ENCODE peak calls at places on chromosomes 16 and 17, in seven cellular contexts. C is fibroblast of lung; O is colonic mucosa; T is naive thymus-derived CD4-positive, alpha-beta T cell; S is gastrocnemius medialis; H is mammary epithelial cell; U is ovary. Y is an unnamed sample. For H3K4me1, the result is how much of the 10 kb centered on the place peaks cover.

GRCh38 chr17:64118452-64118979 is 11.4 kb downstream of the ERN1 start:
- DNase-seq in C (no peak), O (peak), T (no peak), S (peak), H (no peak), U (peak), Y (no peak)

GRCh38 chr17:33854596-33854995 is 400.5 kb upstream of the CCL2 start:
- DNase-seq in C (peak), O (no peak), T (no peak), S (no peak), H (no peak), U (no peak), Y (no peak)

GRCh38 chr17:68355093-68355492 is 63.8 kb downstream of the ARSG start:
- DNase-seq in C (peak), O (no peak), T (no peak), S (no peak), H (no peak), U (no peak), Y (no peak)

GRCh38 chr17:47718634-47719405 is 14.2 kb upstream of the TBX21 start:
- DNase-seq in C (no peak), O (no peak), T (no peak), S (no peak), H (no peak), U (no peak), Y (no peak)

GRCh38 chr17:60102632-60103047 is 23.9 kb upstream of the HEATR6 start:
- DNase-seq in C (peak), O (peak), T (no peak), S (no peak), H (no peak), U (no peak), Y (peak)

GRCh38 chr17:40486513-40487370 is 14.7 kb downstream of the TNS4 start:
- DNase-seq in C (peak), O (no peak), T (no peak), S (peak), H (peak), U (no peak), Y (no peak)

GRCh38 chr17:56577810-56578209 is 15.7 kb upstream of the NOG start:
- DNase-seq in C (no peak), O (no peak), T (no peak), S (peak), H (no peak), U (no peak), Y (no peak)

GRCh38 chr16:16041196-16041892 is 91.9 kb downstream of the ABCC1 start:
- DNase-seq in C (no peak), O (no peak), T (peak), S (no peak), H (no peak), U (no peak), Y (no peak)

GRCh38 chr17:80012156-80012555 is 23.5 kb downstream of the TBC1D16 start:
- DNase-seq in C (no peak), O (no peak), T (no peak), S (no peak), H (no peak), U (no peak), Y (no peak)

GRCh38 chr17:71709974-71710373 is 410.8 kb upstream of the SOX9 start:
- DNase-seq in C (peak), O (no peak), T (no peak), S (no peak), H (no peak), U (no peak), Y (no peak)

GRCh38 chr17:64386412-64387144 is 4.1 kb downstream of the PECAM1 start:
- DNase-seq in C (no peak), O (no peak), T (no peak), S (no peak), H (no peak), U (no peak), Y (no peak)

GRCh38 chr16:89174877-89175276 is 3.3 kb downstream of the CDH15 start:
- DNase-seq in C (peak), O (no peak), T (no peak), S (no peak), H (no peak), U (no peak), Y (no peak)

GRCh38 chr16:89177501-89177900 is 6.0 kb downstream of the CDH15 start:
- DNase-seq in C (no peak), O (no peak), T (no peak), S (no peak), H (no peak), U (no peak), Y (no peak)

GRCh38 chr16:89176717-89177116 is 5.2 kb downstream of the CDH15 start:
- DNase-seq in C (no peak), O (no peak), T (no peak), S (no peak), H (no peak), U (no peak), Y (no peak)

GRCh38 chr16:89175280-89176146 is 4.0 kb downstream of the CDH15 start:
- DNase-seq in C (no peak), O (no peak), T (no peak), S (no peak), H (no peak), U (no peak), Y (no peak)

GRCh38 chr16:89176147-89176690 is 4.7 kb downstream of the CDH15 start:
- DNase-seq in C (no peak), O (no peak), T (no peak), S (peak), H (no peak), U (no peak), Y (no peak)
- H3K4me1 ChIP-seq in C (under half), O (under half), T (under half), S (under half), H (under half), U (under half), Y (under half)

GRCh38 chr16:68283346-68283745 is 19.0 kb downstream of the SLC7A6 start:
- DNase-seq in C (no peak), O (no peak), T (no peak), S (no peak), H (no peak), U (no peak), Y (no peak)

GRCh38 chr16:68285683-68286082 is 21.4 kb downstream of the SLC7A6 start:
- DNase-seq in C (no peak), O (no peak), T (no peak), S (no peak), H (no peak), U (no peak), Y (no peak)

GRCh38 chr16:68282064-68282452 is 17.7 kb downstream of the SLC7A6 start:
- DNase-seq in C (no peak), O (no peak), T (no peak), S (no peak), H (no peak), U (no peak), Y (no peak)

GRCh38 chr16:68284847-68285246 is 20.5 kb downstream of the SLC7A6 start:
- DNase-seq in C (no peak), O (no peak), T (no peak), S (no peak), H (no peak), U (no peak), Y (no peak)

GRCh38 chr16:68283840-68284595 is 19.7 kb downstream of the SLC7A6 start:
- DNase-seq in C (no peak), O (no peak), T (no peak), S (peak), H (no peak), U (no peak), Y (no peak)
- H3K4me3 ChIP-seq in C (no peak), O (no peak), T (peak), S (peak), H (no peak), U (no peak), Y (no peak)

GRCh38 chr17:1580979-1581676 is 18.5 kb upstream of the PITPNA start:
- DNase-seq in C (no peak), O (peak), T (no peak), S (no peak), H (no peak), U (no peak), Y (no peak)
- H3K4me1 ChIP-seq in C (under half), O (under half), T (under half), S (under half), H (under half), U (under half), Y (under half)

DNA sequence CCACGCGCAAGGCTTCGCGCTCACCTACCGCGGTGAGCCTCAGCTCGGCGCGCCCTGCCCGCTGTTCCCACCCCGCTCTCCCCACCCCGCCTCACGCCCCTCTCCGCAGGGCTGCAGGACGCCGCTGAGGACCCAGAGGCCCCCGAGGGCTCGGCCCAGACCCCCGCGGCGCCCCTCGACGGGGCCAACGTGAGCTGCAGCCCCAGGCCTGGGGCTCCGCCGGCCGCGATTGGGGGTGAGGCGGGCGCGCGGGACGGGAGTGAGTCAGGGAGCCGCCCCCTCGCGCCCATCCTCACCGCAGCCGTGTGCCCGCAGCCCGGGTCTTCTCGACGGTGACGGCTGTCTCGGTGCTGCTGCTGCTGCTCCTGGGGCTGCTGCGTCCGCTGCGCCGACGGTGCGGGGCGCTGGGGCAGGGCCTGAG is 1.9 kb upstream of the PAQR4 start:
- DNase-seq in C (no peak), O (no peak), T (no peak), S (no peak), H (no peak), U (no peak), Y (no peak)
- H3K4me3 ChIP-seq in C (no peak), O (peak), T (no peak), S (no peak), H (no peak), U (no peak), Y (no peak)

GRCh38 chr17:50064253-50064991 is 8.5 kb downstream of the ITGA3 start:
- DNase-seq in C (peak), O (no peak), T (no peak), S (peak), H (peak), U (peak), Y (no peak)
- H3K4me1 ChIP-seq in C (half or more), O (under half), T (under half), S (half or more), H (half or more), U (under half), Y (half or more)

GRCh38 chr17:6772016-6772415 is 4.0 kb upstream of the FBXO39 start:
- DNase-seq in C (no peak), O (no peak), T (no peak), S (no peak), H (no peak), U (no peak), Y (no peak)

GRCh38 chr17:6768447-6768846 is 7.6 kb upstream of the FBXO39 start:
- DNase-seq in C (no peak), O (no peak), T (no peak), S (no peak), H (no peak), U (no peak), Y (no peak)
- H3K4me3 ChIP-seq in C (no peak), O (no peak), T (no peak), S (no peak), H (no peak), U (no peak), Y (no peak)